ENCODE peak calls at places on chromosomes 16 and 17, in four cellular contexts. L is PC-3, S is neural progenitor cell, X is SK-N-SH. O is an unnamed sample.

GRCh38 chr17:68513932-68514331 is 1.7 kb downstream of the PRKAR1A start:
- DNase-seq in L (no peak), S (no peak), X (no peak), O (no peak)

GRCh38 chr16:58051821-58052603 is 26.5 kb downstream of the MMP15 start:
- DNase-seq in L (no peak), S (no peak), X (no peak), O (no peak)

GRCh38 chr17:33973491-33973890 is 281.6 kb upstream of the CCL2 start:
- DNase-seq in L (no peak), S (no peak), X (no peak), O (no peak)

GRCh38 chr16:69859105-69859969 is 91.8 kb upstream of the CLEC18A start:
- DNase-seq in L (peak; percentile 41), S (peak; percentile 79), X (peak; percentile 36), O (no peak)

GRCh38 chr17:59427425-59427921 is 96.0 kb downstream of the YPEL2 start:
- DNase-seq in L (peak; percentile 30), S (no peak), X (no peak), O (peak; percentile 88)

GRCh38 chr17:35804658-35805192 is 4.6 kb upstream of the TAF15 start:
- DNase-seq in L (peak; percentile 85), S (peak; percentile 86), X (peak; percentile 81), O (peak; percentile 94)

GRCh38 chr16:89155184-89155679 is 16.3 kb upstream of the CDH15 start:
- DNase-seq in L (no peak), S (no peak), X (no peak), O (peak; percentile 84)

GRCh38 chr16:51408357-51408756 is 257.3 kb upstream of the SALL1 start:
- DNase-seq in L (peak; percentile 3), S (no peak), X (no peak), O (peak; percentile 78)

GRCh38 chr16:30484887-30485286 is 12.3 kb downstream of the ITGAL start:
- DNase-seq in L (no peak), S (no peak), X (no peak), O (no peak)

GRCh38 chr17:17164156-17164555 is 42.0 kb downstream of the PLD6 start:
- DNase-seq in L (no peak), S (no peak), X (no peak), O (no peak)

GRCh38 chr16:82625066-82625968 is 1.5 kb upstream of the CDH13 start:
- DNase-seq in L (no peak), S (no peak), X (no peak), O (no peak)

DNA sequence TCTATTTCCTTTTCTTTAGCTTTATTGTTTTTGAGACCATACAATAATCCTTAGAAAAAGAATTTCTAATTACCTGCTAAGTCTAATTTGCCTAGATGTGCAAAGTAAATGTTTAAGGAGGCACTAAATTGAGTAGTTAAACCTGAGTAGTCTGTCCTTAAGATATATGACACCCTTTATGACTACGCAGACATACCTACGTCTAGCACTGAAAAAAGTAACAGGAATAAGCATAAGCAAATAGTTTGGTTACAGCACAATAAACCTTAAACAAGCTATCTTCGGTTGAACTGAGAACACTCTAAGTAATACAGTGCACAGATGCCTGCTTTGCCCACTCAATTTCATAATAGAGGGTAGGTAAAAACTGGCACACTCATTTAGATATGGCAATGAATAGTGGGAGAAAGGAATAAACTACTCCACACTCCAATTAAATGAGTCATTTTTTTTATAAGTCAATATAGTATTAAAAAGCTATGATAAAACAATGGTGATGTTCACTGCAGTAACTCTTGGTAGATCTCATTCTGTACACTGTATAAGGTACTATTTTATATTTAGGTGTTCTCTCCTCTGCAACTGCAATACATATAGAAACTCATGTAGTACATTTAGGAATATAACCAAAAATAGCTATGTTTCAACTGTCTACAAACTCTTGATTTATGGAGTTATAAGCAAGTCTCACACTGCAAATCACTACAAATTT is 19.7 kb upstream of the INTS2 start:
- DNase-seq in L (peak; percentile 35), S (no peak), X (no peak), O (no peak)
- H3F3A ChIP-seq in L (no peaks in the 10 kb centered on the region), S (peaks cover 17% of the 10 kb centered on the region), X (peaks cover 16% of the 10 kb centered on the region), O (peaks cover 6% of the 10 kb centered on the region)

DNA sequence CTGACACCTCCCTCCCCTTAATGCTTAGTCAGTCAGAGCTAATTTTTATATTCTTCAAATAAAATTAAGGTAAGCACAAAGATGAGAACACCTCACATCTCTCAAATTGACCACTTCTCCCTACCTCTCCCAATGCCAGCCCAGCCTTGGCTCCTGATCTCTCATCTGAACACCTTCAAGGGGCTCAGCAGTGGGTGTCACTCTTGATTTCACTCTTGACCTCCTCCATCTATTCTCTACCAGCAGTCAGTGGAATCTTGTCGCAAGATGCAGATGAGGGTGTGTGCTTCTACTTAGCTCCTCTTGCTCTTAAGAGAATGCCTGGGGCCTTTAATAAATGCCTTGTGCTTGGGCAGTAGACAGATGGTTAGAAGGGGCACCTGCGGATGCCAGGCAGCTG is 309.0 kb upstream of the IRX3 start:
- DNase-seq in L (no peak), S (no peak), X (no peak), O (no peak)
- H3K4me3 ChIP-seq in L (no peak overlapping the region), S (no peak overlapping the region), X (no peak overlapping the region), O (no peak overlapping the region)

GRCh38 chr16:27922433-27922832 is 141.1 kb downstream of the GSG1L start:
- DNase-seq in L (no peak), S (peak; percentile 58), X (no peak), O (peak; percentile 3)

GRCh38 chr16:27921134-27921533 is 142.4 kb downstream of the GSG1L start:
- DNase-seq in L (no peak), S (peak; percentile 47), X (no peak), O (no peak)

GRCh38 chr16:27925612-27926011 is 137.9 kb downstream of the GSG1L start:
- DNase-seq in L (no peak), S (no peak), X (peak; percentile 54), O (no peak)

GRCh38 chr16:27924411-27925118 is 138.9 kb downstream of the GSG1L start:
- DNase-seq in L (peak; percentile 24), S (peak; percentile 28), X (no peak), O (no peak)

GRCh38 chr16:27923751-27924150 is 139.8 kb downstream of the GSG1L start:
- DNase-seq in L (no peak), S (no peak), X (no peak), O (no peak)
- H3F3A ChIP-seq in L (no peaks in the 10 kb centered on the region), S (peaks cover 14% of the 10 kb centered on the region), X (no peaks in the 10 kb centered on the region), O (peaks cover 6% of the 10 kb centered on the region)

DNA sequence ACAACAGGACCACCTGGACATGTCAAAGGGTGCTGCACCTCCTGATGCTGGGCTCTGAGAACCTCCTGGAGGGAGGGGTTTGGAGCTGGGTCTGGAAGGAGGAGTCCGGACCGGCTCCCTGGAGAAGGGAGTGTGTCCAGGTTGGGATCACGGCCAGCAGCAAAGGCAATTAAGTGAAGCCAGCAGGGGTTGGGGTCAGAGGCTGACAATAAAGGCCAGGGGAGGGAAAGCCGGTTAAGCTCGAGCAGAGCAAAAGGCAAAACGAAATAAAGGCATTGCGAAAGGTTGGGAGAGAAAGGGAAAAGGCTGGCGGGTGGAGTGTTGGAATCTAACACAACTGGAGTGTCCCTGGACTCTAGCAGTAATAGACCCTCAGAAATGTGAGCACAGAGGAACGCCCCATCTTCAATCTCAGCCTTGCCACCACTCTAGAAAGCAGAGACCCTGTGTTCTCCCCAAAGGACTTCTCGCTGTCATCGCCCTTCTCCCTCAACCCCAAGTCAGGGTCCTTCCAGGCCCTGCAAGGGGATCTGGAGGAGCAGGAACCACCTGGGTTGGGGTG is 905 bp upstream of the CACNG4 start:
- DNase-seq in L (no peak), S (peak; percentile 65), X (peak; percentile 65), O (no peak)
- H3K4me3 ChIP-seq in L (peak overlapping the region; percentile 47), S (peak overlapping the region; percentile 41), X (peak overlapping the region; percentile 50), O (no peak overlapping the region)

GRCh38 chr16:86640265-86640843 is 62.0 kb downstream of the FOXL1 start:
- DNase-seq in L (no peak), S (no peak), X (no peak), O (no peak)
- H3F3A ChIP-seq in L (no peaks in the 10 kb centered on the region), S (no peaks in the 10 kb centered on the region), X (no peaks in the 10 kb centered on the region), O (peaks cover 7% of the 10 kb centered on the region)

GRCh38 chr16:85371948-85372347 is 241.2 kb upstream of the GSE1 start:
- DNase-seq in L (no peak), S (no peak), X (no peak), O (no peak)

GRCh38 chr16:85369741-85370528 is 243.2 kb upstream of the GSE1 start:
- DNase-seq in L (peak; percentile 48), S (peak; percentile 67), X (peak; percentile 84), O (peak; percentile 72)

GRCh38 chr16:85372627-85373372 is 240.3 kb upstream of the GSE1 start:
- DNase-seq in L (peak; percentile 66), S (no peak), X (no peak), O (peak; percentile 95)

GRCh38 chr16:85370543-85370880 is 242.6 kb upstream of the GSE1 start:
- DNase-seq in L (no peak), S (no peak), X (no peak), O (no peak)

DNA sequence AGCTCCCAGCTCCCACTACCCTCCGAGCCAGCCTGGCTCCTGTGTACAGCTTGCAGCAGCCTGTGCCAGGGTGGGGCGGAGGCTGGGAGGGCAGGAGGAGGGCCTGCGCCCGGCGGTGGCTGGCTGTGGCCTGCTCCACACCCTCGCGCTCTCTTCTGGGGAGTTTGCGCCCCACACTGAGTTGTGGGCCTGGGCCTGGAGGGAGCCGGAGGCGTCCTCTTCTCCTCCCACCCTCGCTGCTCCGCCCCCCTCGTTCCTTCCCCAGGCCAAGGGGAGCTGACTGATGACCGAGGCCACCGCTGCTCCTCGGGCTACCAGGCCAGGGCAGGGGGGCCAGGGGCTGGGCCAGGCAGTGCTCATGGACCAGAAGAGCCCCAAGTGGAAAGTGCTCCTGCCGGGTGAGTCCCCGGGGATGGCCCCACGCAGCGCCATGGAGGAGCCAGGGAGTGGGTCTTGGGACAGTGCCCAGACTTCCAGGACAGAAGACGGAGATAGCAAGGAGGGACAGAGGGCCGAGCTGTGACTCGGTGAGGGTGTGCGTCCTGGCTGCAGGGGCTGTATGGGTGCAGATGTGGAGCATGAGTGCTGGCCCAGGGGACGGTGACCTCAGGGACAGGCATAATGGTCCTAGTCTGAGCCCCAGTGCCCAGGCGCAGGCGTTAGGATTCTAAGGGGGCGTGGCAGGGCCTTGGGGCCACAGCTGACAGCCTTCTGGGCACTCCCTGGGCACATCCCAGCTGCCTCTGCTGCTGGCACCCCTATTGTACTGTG is 242.1 kb upstream of the GSE1 start:
- DNase-seq in L (no peak), S (no peak), X (peak; percentile 84), O (peak; percentile 87)
- H3K4me3 ChIP-seq in L (no peak overlapping the region), S (no peak overlapping the region), X (peak overlapping the region; percentile 27), O (peak overlapping the region; percentile 67)

GRCh38 chr17:50051606-50052005 is 4.3 kb upstream of the ITGA3 start:
- DNase-seq in L (peak; percentile 71), S (no peak), X (no peak), O (peak; percentile 43)
- H3F3A ChIP-seq in L (peaks cover 21% of the 10 kb centered on the region), S (peaks cover 22% of the 10 kb centered on the region), X (peaks cover 79% of the 10 kb centered on the region), O (peaks cover 28% of the 10 kb centered on the region)

GRCh38 chr16:23120562-23120961 is 28.7 kb downstream of the USP31 start:
- DNase-seq in L (no peak), S (no peak), X (no peak), O (no peak)
- H3K4me3 ChIP-seq in L (no peak overlapping the region), S (no peak overlapping the region), X (no peak overlapping the region), O (no peak overlapping the region)

GRCh38 chr17:29135464-29135863 is 44.7 kb downstream of the MYO18A start:
- DNase-seq in L (no peak), S (no peak), X (no peak), O (no peak)
- H3F3A ChIP-seq in L (no peaks in the 10 kb centered on the region), S (peaks cover 12% of the 10 kb centered on the region), X (peaks cover 8% of the 10 kb centered on the region), O (peaks cover 66% of the 10 kb centered on the region)

O was measured in GM23248.